ENCODE peak calls at places on chromosomes 5 and 9, in nine cellular contexts. E is fibroblast of lung; Z is A549; N is right lobe of liver; L is tibial nerve; W is CD8-positive, alpha-beta T cell; H is neuronal stem cell; J is neural progenitor cell; R is CD4-positive, CD25-positive, alpha-beta regulatory T cell. I is an unnamed sample.

GRCh38 chr5:103910002-103910401 is 347.4 kb upstream of the NUDT12 start:
- DNase-seq in R (no peak), L (no peak), Z (no peak), J (no peak), N (no peak), W (no peak), H (no peak), E (no peak), I (no peak)

GRCh38 chr5:61617995-61618525 is 286.0 kb downstream of the ZSWIM6 start:
- DNase-seq in W (no peak), N (no peak), H (no peak), E (no peak), L (no peak), Z (no peak), J (no peak), R (no peak), I (no peak)

GRCh38 chr9:93955356-93956182 is 414 bp upstream of the BARX1 start:
- DNase-seq in H (no peak), L (no peak), Z (peak; percentile 75), E (no peak), R (no peak), W (peak; percentile 34), N (no peak), J (peak; percentile 82), I (no peak)

GRCh38 chr9:121171236-121171635 is 30.4 kb downstream of the RAB14 start:
- DNase-seq in R (no peak), W (no peak), J (no peak), H (no peak), Z (no peak), N (no peak), E (no peak), L (no peak), I (no peak)

GRCh38 chr9:121331992-121332685 is 37.9 kb downstream of the STOM start:
- DNase-seq in H (no peak), E (peak; percentile 63), J (no peak), N (no peak), W (no peak), L (no peak), Z (peak; percentile 44), R (no peak), I (no peak)

GRCh38 chr9:86614871-86615849 is 260.9 kb upstream of the TUT7 start:
- DNase-seq in H (no peak), R (no peak), W (no peak), E (peak; percentile 42), N (no peak), Z (no peak), L (peak; percentile 34), J (peak; percentile 62), I (no peak)

GRCh38 chr9:104890433-104890770 is 37.6 kb downstream of the ABCA1 start:
- DNase-seq in J (no peak), W (no peak), N (no peak), H (no peak), E (no peak), L (no peak), Z (no peak), R (no peak), I (no peak)

GRCh38 chr5:65203746-65204145 is 278.0 kb downstream of the ADAMTS6 start:
- DNase-seq in R (no peak), E (peak; percentile 80), H (no peak), J (no peak), W (no peak), L (no peak), Z (no peak), N (no peak), I (no peak)

GRCh38 chr5:40465416-40465815 is 214.3 kb upstream of the PTGER4 start:
- DNase-seq in N (no peak), E (no peak), Z (no peak), L (no peak), J (no peak), W (no peak), R (no peak), H (no peak), I (no peak)

GRCh38 chr5:119336846-119337564 is 18.8 kb upstream of the TNFAIP8 start:
- DNase-seq in E (no peak), W (no peak), R (no peak), L (no peak), Z (no peak), N (no peak), J (no peak), H (no peak), I (no peak)

GRCh38 chr5:160237571-160238093 is 8.3 kb downstream of the FABP6 start:
- DNase-seq in E (no peak), N (no peak), Z (no peak), R (no peak), J (no peak), L (no peak), W (no peak), H (no peak), I (no peak)

GRCh38 chr9:136799854-136800657 is 3.9 kb downstream of the CCDC183 start:
- DNase-seq in J (peak; percentile 97), R (peak; percentile 92), W (peak; percentile 96), H (peak; percentile 93), Z (peak; percentile 76), N (peak; percentile 95), L (peak; percentile 37), E (peak; percentile 44), I (peak; percentile 91)

GRCh38 chr9:128499920-128500319 is 4.6 kb upstream of the GLE1 start:
- DNase-seq in H (no peak), R (no peak), N (no peak), L (no peak), J (no peak), E (no peak), Z (no peak), W (no peak), I (no peak)

DNA sequence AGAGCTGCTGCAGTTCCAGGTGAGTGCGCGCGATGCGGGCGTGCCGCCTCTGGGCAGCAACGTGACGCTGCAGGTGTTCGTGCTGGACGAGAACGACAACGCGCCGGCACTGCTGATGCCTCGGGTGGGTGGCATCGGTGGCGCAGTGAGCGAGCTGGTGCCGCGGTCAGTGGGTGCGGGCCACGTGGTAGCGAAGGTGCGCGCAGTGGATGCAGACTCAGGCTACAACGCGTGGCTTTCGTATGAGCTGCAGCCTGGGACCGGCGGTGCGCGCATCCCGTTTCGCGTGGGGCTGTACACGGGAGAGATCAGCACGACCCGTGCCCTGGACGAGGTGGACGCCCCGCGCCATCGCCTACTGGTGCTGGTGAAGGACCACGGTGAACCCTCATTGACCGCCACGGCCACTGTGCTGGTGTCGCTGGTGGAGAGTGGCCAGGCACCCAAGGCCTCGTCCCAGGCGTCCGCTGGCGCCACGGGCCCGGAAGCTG is 2.0 kb downstream of the PCDHA3 start:
- DNase-seq in W (no peak), J (no peak), L (no peak), E (no peak), N (no peak), H (no peak), R (no peak), Z (no peak), I (no peak)
- H3K9me3 ChIP-seq in W (peaks cover 6% of the 10 kb centered on the region), J (peaks cover 9% of the 10 kb centered on the region), L (peaks cover 9% of the 10 kb centered on the region), E (no peaks in the 10 kb centered on the region), N (no peaks in the 10 kb centered on the region), H (peaks cover 47% of the 10 kb centered on the region), R (peaks cover 11% of the 10 kb centered on the region), Z (peaks cover 26% of the 10 kb centered on the region), I (peaks cover 4% of the 10 kb centered on the region)

GRCh38 chr9:134966270-134966669 is 48.6 kb upstream of the FCN1 start:
- DNase-seq in E (no peak), J (no peak), L (no peak), Z (no peak), R (no peak), H (no peak), N (no peak), W (no peak), I (no peak)
- H3K9me3 ChIP-seq in E (no peaks in the 10 kb centered on the region), J (no peaks in the 10 kb centered on the region), L (no peaks in the 10 kb centered on the region), Z (no peaks in the 10 kb centered on the region), R (no peaks in the 10 kb centered on the region), H (no peaks in the 10 kb centered on the region), N (no peaks in the 10 kb centered on the region), W (no peaks in the 10 kb centered on the region), I (no peaks in the 10 kb centered on the region)

GRCh38 chr5:50301756-50302155 is 139.3 kb downstream of the EMB start:
- DNase-seq in W (no peak), H (no peak), R (no peak), L (no peak), Z (no peak), N (no peak), E (no peak), J (no peak), I (no peak)
- H3K9me3 ChIP-seq in W (no peaks in the 10 kb centered on the region), H (no peaks in the 10 kb centered on the region), R (no peaks in the 10 kb centered on the region), L (no peaks in the 10 kb centered on the region), Z (no peaks in the 10 kb centered on the region), N (no peaks in the 10 kb centered on the region), E (no peaks in the 10 kb centered on the region), J (peaks cover 36% of the 10 kb centered on the region), I (peaks cover 2% of the 10 kb centered on the region)

DNA sequence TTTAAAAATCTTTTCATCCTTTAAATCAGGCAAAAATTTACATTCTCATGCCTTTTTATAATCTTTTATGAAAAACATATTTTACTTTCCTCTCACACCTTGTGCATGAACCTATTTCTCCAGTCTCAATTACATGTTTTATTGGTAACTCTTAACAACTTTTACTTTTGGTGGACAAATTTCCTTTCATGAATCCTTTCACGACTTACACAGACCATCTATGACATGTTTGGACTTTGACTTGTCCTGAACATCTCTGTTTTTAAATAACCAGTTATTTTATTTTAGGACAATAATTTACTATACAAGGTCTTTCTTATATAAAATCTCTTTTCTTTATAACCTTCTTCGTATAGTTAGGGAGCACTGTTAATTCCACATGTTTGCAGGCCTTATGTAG is 26.5 kb upstream of the MTMR12 start:
- DNase-seq in N (no peak), E (peak; percentile 14), J (peak; percentile 60), L (no peak), W (no peak), Z (no peak), R (no peak), H (peak; percentile 42), I (no peak)
- H3K9me3 ChIP-seq in N (no peaks in the 10 kb centered on the region), E (no peaks in the 10 kb centered on the region), J (peaks cover 26% of the 10 kb centered on the region), L (peaks cover 3% of the 10 kb centered on the region), W (peaks cover 3% of the 10 kb centered on the region), Z (peaks cover 38% of the 10 kb centered on the region), R (peaks cover 13% of the 10 kb centered on the region), H (peaks cover 21% of the 10 kb centered on the region), I (no peaks in the 10 kb centered on the region)

GRCh38 chr5:141260458-141261237 is 15.5 kb downstream of the PCDHB15 start:
- DNase-seq in E (peak; percentile 15), N (no peak), W (no peak), R (no peak), J (peak; percentile 11), H (peak; percentile 2), Z (no peak), L (no peak), I (no peak)
- H3K9me3 ChIP-seq in E (no peaks in the 10 kb centered on the region), N (peaks cover 88% of the 10 kb centered on the region), W (peaks cover 38% of the 10 kb centered on the region), R (peaks cover 80% of the 10 kb centered on the region), J (peaks cover 56% of the 10 kb centered on the region), H (peaks cover 70% of the 10 kb centered on the region), Z (peaks cover 88% of the 10 kb centered on the region), L (peaks cover 100% of the 10 kb centered on the region), I (peaks cover 25% of the 10 kb centered on the region)